ENCODE peak calls at places on chromosomes 5 and 9, in five cellular contexts. A is body of pancreas, T is tibial artery, Q is adrenal gland, I is RWPE2. C is an unnamed sample.

GRCh38 chr9:16213781-16214515 is 656.5 kb downstream of the BNC2 start:
- DNase-seq in A (peak), T (peak), I (no peak), Q (peak), C (no peak)

GRCh38 chr5:107153304-107153703 is 517.4 kb downstream of the EFNA5 start:
- DNase-seq in A (peak), I (no peak), T (no peak), Q (no peak), C (no peak)

GRCh38 chr9:16058131-16058549 is 505.3 kb downstream of the CCDC171 start:
- DNase-seq in Q (no peak), I (no peak), A (no peak), T (no peak), C (no peak)

GRCh38 chr5:134846641-134846960 is 833 bp downstream of the C5orf24 start:
- DNase-seq in T (no peak), I (no peak), A (no peak), Q (peak), C (no peak)

GRCh38 chr5:11903614-11904269 is 504 bp downstream of the CTNND2 start:
- DNase-seq in I (peak), T (no peak), A (peak), Q (no peak), C (no peak)

GRCh38 chr5:125199968-125200841 is 453.8 kb upstream of the ZNF608 start:
- DNase-seq in A (peak), I (no peak), Q (no peak), T (no peak), C (no peak)

GRCh38 chr5:14105717-14106435 is 37.3 kb upstream of the TRIO start:
- DNase-seq in T (no peak), Q (peak), I (no peak), A (peak), C (no peak)

GRCh38 chr9:13364271-13364670 is 84.8 kb upstream of the MPDZ start:
- DNase-seq in T (no peak), A (no peak), I (no peak), Q (no peak), C (no peak)

GRCh38 chr9:123718188-123718587 is 211.7 kb downstream of the DENND1A start:
- DNase-seq in I (no peak), A (no peak), T (no peak), Q (no peak), C (no peak)

DNA sequence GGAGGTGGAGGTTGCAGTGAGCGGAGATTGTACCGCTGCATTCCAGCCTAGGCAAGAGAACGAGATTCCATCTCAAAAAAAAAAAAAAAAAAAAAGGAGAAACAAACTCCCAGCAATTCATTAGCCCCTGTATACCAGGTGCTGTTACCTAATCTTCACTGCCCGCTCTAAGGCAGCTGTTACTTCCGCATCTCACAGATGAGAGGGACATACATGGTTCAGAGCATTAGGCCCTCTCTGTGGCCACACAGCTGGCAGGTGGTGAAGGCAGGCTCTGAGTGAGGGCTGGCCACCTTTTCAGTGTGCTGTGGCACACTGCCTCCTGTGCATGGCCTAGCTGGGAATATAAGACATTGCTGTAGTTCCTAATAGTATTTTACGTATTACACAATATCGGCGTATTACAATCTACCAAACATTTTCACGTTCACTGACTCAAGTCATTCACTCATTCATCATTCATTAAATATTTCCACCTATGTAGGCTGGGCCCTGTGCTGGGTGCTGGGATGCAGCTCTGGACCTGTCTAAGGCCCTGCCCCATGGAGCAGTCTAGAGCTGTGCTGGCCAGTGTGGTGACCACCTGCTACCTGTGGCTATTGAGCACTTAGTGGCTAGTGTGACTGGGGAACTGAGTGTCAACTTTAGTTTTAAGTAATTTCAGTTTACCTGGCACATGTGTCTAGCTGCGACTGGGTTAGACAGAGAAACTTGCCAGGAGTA is 35.8 kb downstream of the RGS3 start:
- DNase-seq in T (no peak), Q (no peak), I (no peak), A (no peak), C (no peak)
- H3K27ac ChIP-seq in T (no peak), Q (no peak), I (no peak), A (no peak), C (no peak)

GRCh38 chr5:89179761-89180160 is 296.8 kb upstream of the MEF2C start:
- DNase-seq in T (no peak), A (no peak), Q (no peak), I (no peak), C (no peak)

GRCh38 chr5:89181546-89181945 is 298.6 kb upstream of the MEF2C start:
- DNase-seq in A (no peak), I (no peak), T (no peak), Q (no peak), C (no peak)

GRCh38 chr5:89173528-89173927 is 290.5 kb upstream of the MEF2C start:
- DNase-seq in Q (no peak), A (no peak), I (no peak), T (no peak), C (no peak)

GRCh38 chr5:89178576-89178975 is 295.6 kb upstream of the MEF2C start:
- DNase-seq in A (no peak), Q (no peak), I (no peak), T (no peak), C (no peak)
- H3K4me3 ChIP-seq in A (no peak), Q (no peak), I (no peak), T (no peak), C (no peak)

GRCh38 chr5:55672477-55672911 is 39.6 kb downstream of the SLC38A9 start:
- DNase-seq in Q (no peak), A (no peak), T (no peak), I (no peak), C (no peak)
- H3K27ac ChIP-seq in Q (no peak), A (no peak), T (peak), I (no peak), C (peak)

GRCh38 chr9:93095205-93096130 is 549 bp upstream of the CARD19 start:
- DNase-seq in I (peak), T (peak), Q (peak), A (peak), C (peak)
- H3K4me3 ChIP-seq in I (peak), T (peak), Q (no peak), A (peak), C (peak)

DNA sequence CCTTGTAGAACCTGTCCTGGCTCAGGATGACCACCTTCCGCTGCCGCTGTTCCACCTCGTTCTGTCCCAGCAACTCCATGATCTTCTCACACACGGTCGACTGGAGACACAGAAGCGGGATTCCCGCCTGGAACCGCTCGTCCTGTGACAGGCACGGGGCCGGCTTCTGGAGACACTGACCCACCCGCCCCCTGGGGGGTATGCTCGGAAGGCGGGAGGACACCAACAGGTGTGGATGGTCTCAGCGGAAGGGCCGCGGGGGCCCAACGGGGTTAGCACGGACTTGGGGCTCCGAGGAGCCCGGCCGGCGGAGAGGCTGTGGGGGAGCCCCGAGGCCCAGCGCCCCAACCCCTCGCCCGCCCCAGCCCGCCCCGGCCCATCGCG is 525 bp downstream of the UCK1 start:
- DNase-seq in T (peak), A (peak), Q (peak), I (no peak), C (peak)
- H3K27ac ChIP-seq in T (peak), A (peak), Q (peak), I (no peak), C (peak)

GRCh38 chr9:74120470-74120869 is 376.7 kb upstream of the RORB start:
- DNase-seq in A (no peak), T (no peak), I (no peak), Q (no peak), C (no peak)
- H3K4me3 ChIP-seq in A (no peak), T (no peak), I (no peak), Q (no peak), C (no peak)